ENCODE peak calls at places on chromosomes 13 and 19, in eight cellular contexts. V is GM12878, X is left lung, H is BE2C, N is DND-41, I is IMR-90, A is testis, U is fibroblast of pulmonary artery. S is an unnamed sample.
A peak's percentile ranks its signal among the peaks of the same experiment; 100 is the strongest.

GRCh38 chr13:110302986-110303385 is 4.0 kb downstream of the COL4A1 start:
- DNase-seq in H (no peak), V (no peak), I (no peak), X (no peak), A (no peak), U (no peak), N (no peak), S (no peak)

GRCh38 chr13:67119481-67119883 is 110.7 kb downstream of the PCDH9 start:
- DNase-seq in V (no peak), X (no peak), A (no peak), U (peak; percentile 93), I (peak; percentile 96), H (no peak), N (no peak), S (peak; percentile 95)

GRCh38 chr19:722553-723101 is 13.9 kb downstream of the PALM start:
- DNase-seq in U (no peak), H (no peak), I (no peak), A (no peak), X (peak; percentile 78), N (no peak), V (no peak), S (no peak)

GRCh38 chr19:47228168-47228936 is 2.6 kb downstream of the BBC3 start:
- DNase-seq in I (peak; percentile 17), X (no peak), A (peak; percentile 52), H (peak; percentile 43), V (no peak), U (no peak), N (no peak), S (peak; percentile 41)

GRCh38 chr19:55080915-55081772 is 5.5 kb downstream of the EPS8L1 start:
- DNase-seq in A (peak; percentile 82), X (peak; percentile 95), H (peak; percentile 86), N (no peak), V (peak; percentile 35), I (peak; percentile 44), U (peak; percentile 70), S (peak; percentile 94)

GRCh38 chr19:4376991-4377781 is 23.2 kb downstream of the SH3GL1 start:
- DNase-seq in V (no peak), A (no peak), N (no peak), I (peak; percentile 50), X (peak; percentile 78), U (no peak), H (no peak), S (peak; percentile 55)

GRCh38 chr19:45768644-45769053 is 403 bp downstream of the SIX5 start:
- DNase-seq in X (peak; percentile 87), H (no peak), A (peak; percentile 26), N (peak; percentile 63), V (no peak), I (peak; percentile 41), U (peak; percentile 50), S (peak; percentile 65)

GRCh38 chr13:98026457-98026857 is 73.0 kb downstream of the IPO5 start:
- DNase-seq in N (no peak), V (no peak), A (no peak), U (peak; percentile 31), I (peak; percentile 40), H (no peak), X (no peak), S (no peak)

GRCh38 chr13:98019186-98019585 is 65.7 kb downstream of the IPO5 start:
- DNase-seq in X (no peak), N (no peak), H (no peak), I (no peak), U (no peak), A (no peak), V (no peak), S (no peak)

GRCh38 chr13:23509781-23510543 is 60.2 kb upstream of the TNFRSF19 start:
- DNase-seq in A (no peak), I (peak; percentile 94), H (no peak), U (peak; percentile 80), N (no peak), V (no peak), X (no peak), S (peak; percentile 48)

GRCh38 chr19:2887391-2887914 is 13.3 kb upstream of the ZNF57 start:
- DNase-seq in I (peak; percentile 61), U (peak; percentile 85), X (no peak), N (peak; percentile 51), A (peak; percentile 32), H (peak; percentile 36), V (no peak), S (peak; percentile 73)

GRCh38 chr19:2282062-2282861 is at the start of gene PEAK3:
- DNase-seq in H (no peak), U (peak; percentile 35), X (peak; percentile 98), I (peak; percentile 24), V (no peak), A (peak; percentile 78), N (no peak), S (no peak)

GRCh38 chr13:69947577-69947976 is 160.0 kb upstream of the ATXN8OS start:
- DNase-seq in N (no peak), U (no peak), H (peak; percentile 24), A (no peak), V (no peak), X (no peak), I (no peak), S (no peak)

DNA sequence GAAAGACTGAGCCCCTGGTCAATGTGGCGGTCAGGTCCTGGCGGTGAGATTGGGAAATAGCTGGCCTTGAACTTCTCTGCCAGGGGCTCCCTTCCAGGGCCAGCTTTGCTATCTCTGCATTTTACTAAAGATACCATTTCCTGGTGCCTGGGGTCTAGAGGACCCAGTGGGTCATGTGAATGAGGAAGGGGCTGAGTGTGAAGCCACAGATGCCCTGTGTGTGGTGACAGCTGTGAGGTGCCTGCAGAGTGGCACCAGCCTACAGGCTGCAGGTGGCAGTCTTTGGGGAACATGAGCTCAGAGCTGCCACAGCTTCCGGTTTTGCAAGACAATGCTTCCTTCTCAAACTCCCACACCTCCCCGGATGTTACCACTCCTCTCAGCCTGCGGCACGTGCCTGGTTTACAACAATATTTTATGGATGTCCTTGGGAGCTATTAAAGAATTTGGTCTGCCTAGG is 5.2 kb upstream of the MLNR start:
- DNase-seq in V (no peak), H (no peak), X (peak; percentile 75), A (peak; percentile 32), U (peak; percentile 66), N (peak; percentile 93), I (peak; percentile 6), S (peak; percentile 23)
- TF ChIP-seq CTCF in V (no peak), H (peak; percentile 20), X (no peak), A (no peak), U (peak; percentile 6), N (peak; percentile 85), I (no peak), S (peak; percentile 21)

DNA sequence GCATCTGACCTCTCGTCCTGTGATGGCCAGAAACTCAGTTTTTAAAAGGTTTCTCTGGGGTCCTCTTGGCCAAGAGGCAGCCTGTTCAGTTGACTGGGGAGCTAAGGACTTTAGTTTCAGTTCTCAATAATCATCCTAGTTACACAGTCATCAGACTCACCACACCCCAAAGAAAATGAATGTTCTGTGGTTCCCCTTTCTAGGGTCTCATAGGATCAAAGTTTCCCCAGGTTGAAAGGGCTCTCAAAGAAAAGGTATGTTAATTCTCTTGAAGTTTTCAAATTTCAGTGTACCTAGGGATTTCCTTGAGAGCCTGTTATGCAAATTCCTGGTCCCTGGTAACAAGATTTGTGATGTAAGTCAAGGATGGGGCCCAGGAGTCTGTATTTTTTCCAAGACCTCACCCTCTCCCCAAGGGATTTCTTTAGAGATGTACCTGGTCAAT is 94.9 kb downstream of the FAM216B start:
- DNase-seq in X (no peak), U (no peak), I (no peak), A (no peak), N (no peak), V (peak; percentile 82), H (no peak), S (no peak)
- H3K4me3 ChIP-seq in X (no peak overlapping the region), U (no peak overlapping the region), I (no peak overlapping the region), A (no peak overlapping the region), N (no peak overlapping the region), V (no peak overlapping the region), H (no peak overlapping the region), S (no peak overlapping the region)

DNA sequence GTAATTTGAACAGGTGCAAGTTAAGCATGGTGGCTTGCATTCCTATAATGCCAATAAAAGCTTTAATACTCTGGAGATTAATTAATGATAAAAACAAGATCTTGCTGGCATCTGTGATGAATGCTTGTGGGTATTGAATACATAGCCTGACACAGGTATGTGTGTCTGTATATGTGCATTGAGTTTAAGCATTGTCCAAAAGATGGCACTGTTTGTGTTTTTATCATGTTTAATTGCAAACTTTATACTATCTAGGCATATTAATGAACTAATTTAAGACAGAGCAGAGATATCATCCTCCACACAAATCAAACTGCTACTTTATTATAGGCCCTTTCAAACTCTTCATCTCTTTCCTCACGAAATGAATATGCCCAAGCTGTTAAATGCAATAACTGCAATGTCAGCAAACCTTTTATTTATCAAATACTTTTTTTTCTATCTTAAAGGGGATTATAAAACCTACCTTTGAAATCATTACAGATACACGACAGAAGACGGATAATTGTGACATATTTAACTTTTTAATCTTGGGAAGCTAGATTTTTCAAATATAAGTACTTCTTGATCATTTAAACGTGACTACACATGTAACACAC is 86.5 kb downstream of the TNFSF11 start:
- DNase-seq in A (no peak), U (peak; percentile 51), V (no peak), N (no peak), X (no peak), I (peak; percentile 27), H (no peak), S (peak; percentile 50)
- TF ChIP-seq CTCF in A (no peak), U (peak; percentile 42), V (peak; percentile 10), N (peak; percentile 14), X (no peak), I (peak; percentile 53), H (peak; percentile 34), S (peak; percentile 38)

GRCh38 chr19:51599084-51599483 is 28.0 kb downstream of the ZNF175 start:
- DNase-seq in H (no peak), U (no peak), X (no peak), A (peak; percentile 77), N (no peak), V (no peak), I (no peak), S (no peak)

GRCh38 chr19:51598159-51598915 is 27.3 kb downstream of the ZNF175 start:
- DNase-seq in U (no peak), N (no peak), X (peak; percentile 60), H (no peak), I (no peak), A (peak; percentile 31), V (no peak), S (no peak)

GRCh38 chr19:51595776-51596175 is 24.7 kb downstream of the ZNF175 start:
- DNase-seq in X (no peak), A (no peak), N (no peak), H (no peak), V (no peak), I (no peak), U (no peak), S (no peak)

GRCh38 chr19:51602189-51602854 is 27.9 kb downstream of the SIGLEC5 start:
- DNase-seq in I (no peak), U (no peak), H (no peak), X (no peak), V (no peak), A (no peak), N (no peak), S (no peak)

DNA sequence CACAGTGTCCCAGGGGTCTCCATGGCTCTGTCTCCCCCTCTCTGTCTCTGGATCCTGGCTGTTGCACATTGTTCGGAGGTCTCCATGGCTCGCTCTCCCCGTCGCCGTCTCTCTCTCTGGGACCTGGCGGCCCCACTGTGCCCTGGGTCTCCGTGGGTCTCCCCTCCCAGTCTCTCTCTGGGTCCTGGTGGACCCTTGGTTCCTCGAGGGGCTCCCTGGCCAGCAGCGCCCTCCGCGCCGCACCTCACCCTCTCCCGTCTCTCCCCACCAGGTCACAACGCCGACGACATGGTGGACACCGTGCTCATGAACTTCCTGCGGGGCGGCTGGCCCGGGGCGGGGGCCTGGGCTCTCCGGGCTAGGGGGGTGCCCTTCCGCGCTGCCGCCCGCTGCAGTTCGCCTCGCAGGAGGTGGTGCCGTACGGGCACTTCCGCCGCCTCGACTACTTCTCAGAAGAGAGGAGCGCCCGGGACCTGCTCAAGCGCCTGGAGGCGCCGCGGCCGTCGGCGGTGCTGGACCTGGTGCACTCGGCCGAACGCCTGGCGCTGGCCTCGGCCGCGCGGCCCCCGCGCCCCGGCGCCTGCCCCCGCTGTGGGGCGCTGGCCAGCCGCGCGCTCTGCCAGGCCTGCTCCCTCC is 29.1 kb downstream of the SIGLEC5 start:
- DNase-seq in U (no peak), V (no peak), H (no peak), A (no peak), X (peak; percentile 88), I (no peak), N (no peak), S (no peak)
- H3K4me3 ChIP-seq in U (no peak overlapping the region), V (peak overlapping the region; percentile 55), H (no peak overlapping the region), A (peak overlapping the region; percentile 10), X (no peak overlapping the region), I (no peak overlapping the region), N (no peak overlapping the region), S (no peak overlapping the region)